ENCODE peak calls at places on chromosomes 4 and X, in five cellular contexts. P is cardiac muscle cell, M is tibial artery, F is astrocyte, K is fibroblast of lung. X is an unnamed sample. For H3K36me3 and H3K4me1, the result is how much of the 10 kb centered on the place peaks cover.

GRCh38 chr4:102285831-102286230 is 59.5 kb downstream of the SLC39A8 start:
- DNase-seq in P (no peak), K (peak), F (no peak), M (no peak), X (peak)

GRCh38 chrX:46236411-46236810 is 308.8 kb downstream of the ZNF674 start:
- DNase-seq in P (no peak), F (no peak), M (no peak), K (no peak), X (no peak)

GRCh38 chr4:85127653-85128052 is 161.2 kb upstream of the WDFY3 start:
- DNase-seq in P (peak), M (no peak), K (peak), F (peak), X (peak)

GRCh38 chr4:45951153-45951552 is 172.7 kb downstream of the GABRG1 start:
- DNase-seq in M (no peak), K (no peak), P (no peak), F (no peak), X (no peak)

GRCh38 chrX:134801267-134801666 is 143.0 kb upstream of the PLAC1 start:
- DNase-seq in K (peak), F (peak), M (no peak), P (no peak), X (no peak)

GRCh38 chr4:45946699-45947098 is 177.2 kb downstream of the GABRG1 start:
- DNase-seq in M (no peak), P (no peak), K (no peak), F (no peak), X (no peak)

GRCh38 chr4:144421056-144421455 is 224.9 kb upstream of the HHIP start:
- DNase-seq in F (no peak), M (no peak), K (no peak), P (no peak), X (no peak)

GRCh38 chr4:101277661-101278060 is 69.7 kb downstream of the PPP3CA start:
- DNase-seq in M (no peak), K (peak), F (peak), P (peak), X (peak)

GRCh38 chr4:160202802-160203201 is 1099.9 kb downstream of the RAPGEF2 start:
- DNase-seq in F (peak), P (no peak), K (peak), M (no peak), X (no peak)

GRCh38 chr4:168995537-168996295 is 14.3 kb downstream of the CBR4 start:
- DNase-seq in M (no peak), F (no peak), P (peak), K (no peak), X (peak)

GRCh38 chr4:18042754-18043153 is 21.2 kb upstream of the LCORL start:
- DNase-seq in K (no peak), M (no peak), P (no peak), F (no peak), X (no peak)

GRCh38 chr4:80103615-80104014 is 30.6 kb upstream of the ANTXR2 start:
- DNase-seq in P (no peak), M (no peak), K (no peak), F (no peak), X (no peak)

GRCh38 chrX:153731117-153731844 is 6.6 kb downstream of the ABCD1 start:
- DNase-seq in K (no peak), P (peak), F (no peak), M (no peak), X (peak)

GRCh38 chr4:54359919-54360650 is 131.0 kb downstream of the PDGFRA start:
- DNase-seq in K (no peak), P (no peak), F (no peak), M (no peak), X (no peak)

GRCh38 chr4:109801895-109802319 is at the start of gene CFI:
- DNase-seq in M (no peak), P (peak), F (peak), K (peak), X (peak)

GRCh38 chrX:75623535-75623934 is 100.7 kb upstream of the ZDHHC15 start:
- DNase-seq in P (no peak), M (no peak), F (no peak), K (no peak), X (peak)

GRCh38 chrX:45803383-45803921 is 602.8 kb upstream of the DIPK2B start:
- DNase-seq in F (peak), M (no peak), P (peak), K (peak), X (peak)

GRCh38 chr4:8218371-8219050 is 19.4 kb downstream of the SH3TC1 start:
- DNase-seq in P (no peak), K (no peak), F (no peak), M (no peak), X (no peak)

GRCh38 chr4:14465498-14465897 is 536.8 kb upstream of the CPEB2 start:
- DNase-seq in M (no peak), F (no peak), P (no peak), K (no peak), X (no peak)

GRCh38 chr4:126807132-126807531 is 825.6 kb upstream of the INTU start:
- DNase-seq in M (no peak), F (no peak), P (no peak), K (no peak), X (peak)

GRCh38 chr4:8159522-8160232 is 1.1 kb upstream of the ABLIM2 start:
- DNase-seq in P (no peak), K (no peak), F (no peak), M (no peak), X (peak)

DNA sequence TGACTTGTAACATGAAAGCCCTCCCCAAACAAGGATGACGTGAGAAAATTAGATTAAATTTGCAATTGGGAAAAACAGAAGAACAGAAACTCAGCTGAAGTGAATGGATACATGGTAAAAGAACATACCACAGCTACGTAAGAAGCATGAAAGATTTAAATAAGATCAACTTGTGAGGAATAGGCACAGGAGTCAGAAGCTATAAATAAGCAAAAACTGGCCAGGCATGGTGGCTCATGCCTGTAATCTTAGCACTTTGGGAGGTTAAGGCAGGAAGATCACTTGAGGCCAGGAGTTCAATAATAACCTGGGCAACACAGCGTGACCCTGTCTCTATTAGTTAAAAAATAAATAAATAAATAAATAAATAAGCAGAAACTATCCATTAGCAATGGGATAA is 33.6 kb upstream of the ZCCHC13 start:
- DNase-seq in F (no peak), M (no peak), K (no peak), P (no peak), X (no peak)
- H3K36me3 ChIP-seq in F (under half), M (under half), K (under half), P (under half), X (under half)

GRCh38 chr4:15653864-15654391 is 1.2 kb downstream of the FBXL5 start:
- DNase-seq in K (peak), M (no peak), F (peak), P (peak), X (peak)
- H3K4me1 ChIP-seq in K (under half), M (under half), F (under half), P (under half), X (half or more)

DNA sequence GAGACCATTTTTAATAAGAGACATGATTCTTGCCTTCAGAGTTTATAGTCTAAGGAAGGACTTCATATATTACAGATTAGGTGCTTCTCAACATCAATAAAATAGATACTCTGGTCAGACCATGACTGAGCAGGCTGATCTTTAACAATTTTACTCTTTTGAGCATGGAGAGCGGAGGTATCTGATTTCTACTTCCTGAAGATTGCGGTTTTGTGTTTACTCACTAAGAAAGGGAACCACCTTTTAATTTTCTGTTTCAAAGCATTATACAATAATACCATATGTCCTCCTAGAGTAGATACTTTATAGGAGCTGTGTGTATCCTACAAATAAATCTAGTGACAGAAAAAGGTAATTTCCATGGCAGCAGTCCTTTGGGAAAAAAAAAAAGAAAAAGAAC is 12.5 kb downstream of the MORC4 start:
- DNase-seq in M (no peak), F (no peak), K (no peak), P (no peak), X (no peak)
- H3K36me3 ChIP-seq in M (under half), F (under half), K (under half), P (under half), X (under half)

GRCh38 chr4:71663780-71664179 is 120.1 kb downstream of the GC start:
- DNase-seq in F (no peak), P (no peak), M (no peak), K (no peak), X (no peak)
- H3K4me1 ChIP-seq in F (under half), P (under half), M (under half), K (under half), X (under half)

GRCh38 chr4:2484169-2484568 is 15.3 kb downstream of the RNF4 start:
- DNase-seq in M (no peak), P (no peak), K (no peak), F (no peak), X (no peak)

GRCh38 chr4:2486981-2487380 is 18.1 kb downstream of the RNF4 start:
- DNase-seq in M (no peak), P (no peak), F (no peak), K (no peak), X (no peak)

GRCh38 chr4:2482693-2483092 is 13.8 kb downstream of the RNF4 start:
- DNase-seq in F (peak), P (peak), K (peak), M (no peak), X (peak)

GRCh38 chr4:2483237-2483636 is 14.3 kb downstream of the RNF4 start:
- DNase-seq in F (no peak), K (no peak), P (no peak), M (no peak), X (no peak)

GRCh38 chr4:2484993-2485392 is 16.1 kb downstream of the RNF4 start:
- DNase-seq in P (peak), M (peak), K (peak), F (no peak), X (peak)
- H3K36me3 ChIP-seq in P (under half), M (under half), K (under half), F (under half), X (under half)